ENCODE peak calls at places on chromosomes 6 and 20, in ten cellular contexts. S is activated T-cell treated with anti-CD3 and anti-CD28 coated beads, Interleukin-2, amount 50 U/mL, for 48 hours; D is activated gamma-delta T cell treated with Interleukin-2 at 50 U/mL for 16 hours; C is neuronal stem cell; E is 8988T; J is effector memory CD8-positive, alpha-beta T cell; O is pons; K is NCI-H2081; P is breast epithelium; Q is CD8-positive, alpha-beta T cell. R is an unnamed sample.
A peak's percentile ranks its signal among the peaks of the same experiment; 100 is the strongest.

GRCh38 chr6:108847738-108848115 is 495 bp upstream of the ARMC2 start:
- DNase-seq in P (no peak), E (no peak), J (no peak), D (no peak), S (no peak), O (no peak), Q (no peak), C (no peak), K (no peak), R (no peak)

GRCh38 chr6:1562171-1562955 is 47.4 kb upstream of the FOXC1 start:
- DNase-seq in K (no peak), P (no peak), E (no peak), D (no peak), Q (no peak), S (no peak), O (no peak), C (no peak), J (no peak), R (no peak)

GRCh38 chr20:39911497-39911896 is 777.5 kb downstream of the MAFB start:
- DNase-seq in K (no peak), C (no peak), O (no peak), S (no peak), D (no peak), J (no peak), E (no peak), Q (no peak), P (no peak), R (no peak)

GRCh38 chr6:24720131-24720603 is 1.2 kb upstream of the C6orf62 start:
- DNase-seq in D (peak; percentile 71), S (peak; percentile 82), K (peak; percentile 19), C (peak; percentile 32), O (no peak), E (no peak), J (peak; percentile 82), P (peak; percentile 62), Q (peak; percentile 70), R (peak; percentile 48)

GRCh38 chr20:19739351-19739750 is 18.7 kb upstream of the RIN2 start:
- DNase-seq in C (no peak), K (no peak), D (no peak), P (no peak), Q (no peak), E (no peak), O (no peak), S (no peak), J (no peak), R (no peak)

GRCh38 chr6:105135907-105136432 is 43.8 kb downstream of the POPDC3 start:
- DNase-seq in J (no peak), C (no peak), O (peak; percentile 32), Q (no peak), D (no peak), E (no peak), K (no peak), S (no peak), P (no peak), R (no peak)

GRCh38 chr6:15960740-15961629 is 167.9 kb upstream of the MYLIP start:
- DNase-seq in P (no peak), E (no peak), D (no peak), O (no peak), S (no peak), J (no peak), C (no peak), K (no peak), Q (no peak), R (peak; percentile 26)

GRCh38 chr20:22586645-22587310 is 2.4 kb upstream of the FOXA2 start:
- DNase-seq in C (no peak), J (no peak), K (peak; percentile 70), E (peak; percentile 90), O (no peak), S (no peak), Q (no peak), P (no peak), D (no peak), R (peak; percentile 83)

GRCh38 chr20:51272392-51272791 is 249.5 kb upstream of the KCNG1 start:
- DNase-seq in O (no peak), S (no peak), K (no peak), E (no peak), D (no peak), P (no peak), C (no peak), J (no peak), Q (no peak), R (no peak)

GRCh38 chr6:50927816-50928215 is 109.1 kb downstream of the TFAP2B start:
- DNase-seq in S (no peak), K (no peak), D (no peak), Q (no peak), P (no peak), O (no peak), C (no peak), J (no peak), E (no peak), R (no peak)

GRCh38 chr20:57205625-57206219 is 60.7 kb downstream of the BMP7 start:
- DNase-seq in Q (no peak), O (no peak), P (no peak), D (no peak), J (no peak), E (peak; percentile 59), C (no peak), S (no peak), K (no peak), R (no peak)

GRCh38 chr6:12233693-12234551 is 56.2 kb upstream of the EDN1 start:
- DNase-seq in C (peak; percentile 11), J (peak; percentile 14), Q (peak; percentile 7), O (peak; percentile 95), D (peak; percentile 7), S (peak; percentile 43), E (peak; percentile 23), P (no peak), K (peak; percentile 56), R (peak; percentile 26)

GRCh38 chr6:64012351-64013060 is 376.9 kb downstream of the PHF3 start:
- DNase-seq in P (no peak), C (peak; percentile 48), K (peak; percentile 73), J (no peak), D (no peak), E (no peak), Q (no peak), S (no peak), O (peak; percentile 90), R (peak; percentile 24)

GRCh38 chr6:148179786-148180185 is 162.9 kb upstream of the SASH1 start:
- DNase-seq in O (peak; percentile 71), Q (no peak), D (no peak), C (no peak), K (no peak), P (no peak), J (no peak), S (no peak), E (peak; percentile 31), R (no peak)

GRCh38 chr20:1995531-1996310 is 1.9 kb upstream of the PDYN start:
- DNase-seq in C (no peak), J (no peak), K (no peak), Q (no peak), P (no peak), S (no peak), E (no peak), D (no peak), O (no peak), R (no peak)

GRCh38 chr20:11217322-11217989 is 543.7 kb upstream of the JAG1 start:
- DNase-seq in S (no peak), J (no peak), O (no peak), D (no peak), K (no peak), E (no peak), Q (no peak), C (no peak), P (no peak), R (no peak)

GRCh38 chr6:31401403-31401802 is 2.0 kb upstream of the MICA start:
- DNase-seq in S (no peak), Q (no peak), J (no peak), C (no peak), O (no peak), D (no peak), K (no peak), P (no peak), E (no peak), R (peak; percentile 58)

GRCh38 chr6:45617441-45617840 is 239.7 kb upstream of the SUPT3H start:
- DNase-seq in Q (no peak), K (no peak), E (no peak), D (no peak), P (no peak), C (no peak), O (no peak), S (no peak), J (no peak), R (no peak)

GRCh38 chr6:97958143-97958542 is 675.1 kb upstream of the MMS22L start:
- DNase-seq in D (no peak), C (peak; percentile 1), P (no peak), E (peak; percentile 10), O (no peak), Q (no peak), K (no peak), J (no peak), S (no peak), R (peak; percentile 83)

GRCh38 chr6:160960839-160961238 is 30.7 kb upstream of the MAP3K4 start:
- DNase-seq in E (no peak), P (no peak), J (no peak), S (no peak), D (no peak), C (no peak), Q (no peak), O (peak; percentile 37), K (peak; percentile 7), R (no peak)

GRCh38 chr6:5501837-5502236 is 240.5 kb downstream of the FARS2 start:
- DNase-seq in K (peak; percentile 41), O (no peak), C (no peak), S (no peak), P (no peak), E (no peak), J (no peak), D (no peak), Q (no peak), R (no peak)

GRCh38 chr20:41249371-41249770 is 68.2 kb downstream of the ZHX3 start:
- DNase-seq in D (no peak), O (peak; percentile 82), E (no peak), S (no peak), P (no peak), C (peak; percentile 12), K (no peak), Q (no peak), J (no peak), R (peak; percentile 6)

GRCh38 chr20:15854871-15855270 is 718.4 kb downstream of the KIF16B start:
- DNase-seq in O (no peak), Q (no peak), S (no peak), K (no peak), J (no peak), P (no peak), E (no peak), D (no peak), C (no peak), R (no peak)

GRCh38 chr6:118581489-118581959 is 33.4 kb downstream of the PLN start:
- DNase-seq in S (no peak), K (no peak), P (no peak), E (no peak), C (no peak), O (no peak), J (no peak), Q (no peak), D (no peak), R (no peak)

GRCh38 chr20:38178581-38178980 is 13.5 kb upstream of the TGM2 start:
- DNase-seq in S (no peak), E (no peak), D (no peak), K (no peak), Q (no peak), O (no peak), J (no peak), P (no peak), C (no peak), R (no peak)

GRCh38 chr6:10414766-10415592 is at the start of gene TFAP2A:
- DNase-seq in Q (no peak), P (peak; percentile 89), C (no peak), S (no peak), O (no peak), K (no peak), E (no peak), D (no peak), J (no peak), R (peak; percentile 97)

GRCh38 chr6:31354248-31354647 is 2.7 kb downstream of the HLA-B start:
- DNase-seq in D (no peak), S (no peak), C (no peak), O (no peak), E (no peak), Q (no peak), P (no peak), K (no peak), J (peak; percentile 21), R (no peak)

GRCh38 chr20:51206032-51206662 is 183.2 kb upstream of the KCNG1 start:
- DNase-seq in E (no peak), C (no peak), K (no peak), D (no peak), P (no peak), S (no peak), O (no peak), J (no peak), Q (no peak), R (no peak)

R was measured in ELF-1.